ENCODE peak calls at places on chromosomes 1 and 21, in nine cellular contexts. A is CD8-positive, alpha-beta memory T cell; L is SJCRH30; U is effector memory CD4-positive, alpha-beta T cell; Z is HCT116; H is AG04450; J is GM23248; V is heart left ventricle; B is OCI-LY7. K is an unnamed sample. For H3K9me3, the result is how much of the 10 kb centered on the place peaks cover.

GRCh38 chr1:91765293-91765692 is 120.7 kb downstream of the TGFBR3 start:
- DNase-seq in A (no peak), L (no peak), U (no peak), Z (no peak), H (no peak), J (no peak), V (no peak), B (no peak), K (no peak)

GRCh38 chr21:33325222-33326067 is 675 bp downstream of the IFNAR1 start:
- DNase-seq in A (peak), L (peak), U (peak), Z (no peak), H (peak), J (peak), V (peak), B (peak), K (peak)

GRCh38 chr1:113275083-113275482 is 115.2 kb upstream of the MAGI3 start:
- DNase-seq in A (no peak), L (no peak), U (no peak), Z (no peak), H (no peak), J (no peak), V (no peak), B (no peak), K (no peak)

GRCh38 chr1:65178235-65178634 is 30.2 kb downstream of the AK4 start:
- DNase-seq in A (no peak), L (no peak), U (no peak), Z (no peak), H (no peak), J (no peak), V (no peak), B (no peak), K (peak)

GRCh38 chr1:41900611-41901444 is 17.9 kb downstream of the HIVEP3 start:
- DNase-seq in A (no peak), L (no peak), U (no peak), Z (no peak), H (no peak), J (peak), V (no peak), B (no peak), K (no peak)

GRCh38 chr1:222009105-222009730 is 267.3 kb upstream of the DUSP10 start:
- DNase-seq in A (peak), L (no peak), U (no peak), Z (no peak), H (no peak), J (peak), V (no peak), B (peak), K (no peak)

GRCh38 chr1:174049514-174049913 is 27.4 kb upstream of the RC3H1 start:
- DNase-seq in A (no peak), L (no peak), U (no peak), Z (no peak), H (no peak), J (no peak), V (no peak), B (no peak), K (no peak)

GRCh38 chr1:16409536-16410152 is 27.6 kb downstream of the SPATA21 start:
- DNase-seq in A (no peak), L (no peak), U (no peak), Z (no peak), H (no peak), J (no peak), V (no peak), B (no peak), K (no peak)

GRCh38 chr1:10701145-10701544 is 95.3 kb downstream of the CASZ1 start:
- DNase-seq in A (no peak), L (no peak), U (no peak), Z (no peak), H (no peak), J (no peak), V (no peak), B (no peak), K (no peak)
- H3K9me3 ChIP-seq in A (under half), L (under half), U (under half), Z (under half), H (under half), J (under half), V (under half), B (under half), K (under half)

GRCh38 chr21:37453350-37453749 is 86.8 kb downstream of the DYRK1A start:
- DNase-seq in A (no peak), L (no peak), U (no peak), Z (no peak), H (no peak), J (no peak), V (no peak), B (no peak), K (no peak)

GRCh38 chr21:37452222-37452621 is 85.6 kb downstream of the DYRK1A start:
- DNase-seq in A (no peak), L (peak), U (no peak), Z (no peak), H (peak), J (peak), V (peak), B (no peak), K (no peak)

GRCh38 chr21:37451446-37451845 is 84.9 kb downstream of the DYRK1A start:
- DNase-seq in A (no peak), L (no peak), U (no peak), Z (no peak), H (no peak), J (no peak), V (no peak), B (no peak), K (no peak)

GRCh38 chr21:37455504-37455911 is 88.9 kb downstream of the DYRK1A start:
- DNase-seq in A (no peak), L (no peak), U (no peak), Z (no peak), H (no peak), J (peak), V (no peak), B (no peak), K (no peak)

DNA sequence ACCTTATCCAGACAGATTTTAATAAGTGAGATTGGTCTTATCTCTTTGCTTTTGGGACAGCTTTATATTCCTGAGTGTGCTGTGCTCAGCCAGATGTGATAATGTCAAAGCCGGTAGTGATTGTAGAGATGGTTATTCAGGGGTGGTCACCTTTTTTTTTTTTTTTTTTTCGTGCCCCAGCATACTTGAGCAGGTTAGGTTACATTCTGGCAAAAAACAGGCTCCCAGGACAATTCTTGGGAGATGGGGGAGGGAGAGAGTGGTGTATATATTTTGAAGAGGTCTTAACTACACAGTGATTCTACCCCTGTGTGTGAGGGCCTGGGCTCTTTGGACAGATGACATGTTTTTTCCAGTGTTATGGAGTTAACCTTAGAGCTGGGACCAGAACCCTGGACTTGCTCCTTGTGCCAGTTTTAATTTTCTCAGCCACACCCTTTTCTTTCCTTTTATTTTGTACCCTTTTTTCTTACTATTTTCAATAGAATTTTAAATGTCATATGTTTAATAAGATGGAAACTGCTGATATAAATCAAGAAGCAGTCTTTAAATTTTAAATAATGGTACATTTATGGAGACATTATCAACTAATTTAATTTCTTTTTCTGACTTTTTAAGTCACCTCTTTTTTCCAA is 88.4 kb downstream of the DYRK1A start:
- DNase-seq in A (no peak), L (no peak), U (no peak), Z (no peak), H (no peak), J (no peak), V (no peak), B (no peak), K (no peak)
- H3K9me3 ChIP-seq in A (under half), L (under half), U (under half), Z (under half), H (under half), J (under half), V (under half), B (under half), K (under half)

DNA sequence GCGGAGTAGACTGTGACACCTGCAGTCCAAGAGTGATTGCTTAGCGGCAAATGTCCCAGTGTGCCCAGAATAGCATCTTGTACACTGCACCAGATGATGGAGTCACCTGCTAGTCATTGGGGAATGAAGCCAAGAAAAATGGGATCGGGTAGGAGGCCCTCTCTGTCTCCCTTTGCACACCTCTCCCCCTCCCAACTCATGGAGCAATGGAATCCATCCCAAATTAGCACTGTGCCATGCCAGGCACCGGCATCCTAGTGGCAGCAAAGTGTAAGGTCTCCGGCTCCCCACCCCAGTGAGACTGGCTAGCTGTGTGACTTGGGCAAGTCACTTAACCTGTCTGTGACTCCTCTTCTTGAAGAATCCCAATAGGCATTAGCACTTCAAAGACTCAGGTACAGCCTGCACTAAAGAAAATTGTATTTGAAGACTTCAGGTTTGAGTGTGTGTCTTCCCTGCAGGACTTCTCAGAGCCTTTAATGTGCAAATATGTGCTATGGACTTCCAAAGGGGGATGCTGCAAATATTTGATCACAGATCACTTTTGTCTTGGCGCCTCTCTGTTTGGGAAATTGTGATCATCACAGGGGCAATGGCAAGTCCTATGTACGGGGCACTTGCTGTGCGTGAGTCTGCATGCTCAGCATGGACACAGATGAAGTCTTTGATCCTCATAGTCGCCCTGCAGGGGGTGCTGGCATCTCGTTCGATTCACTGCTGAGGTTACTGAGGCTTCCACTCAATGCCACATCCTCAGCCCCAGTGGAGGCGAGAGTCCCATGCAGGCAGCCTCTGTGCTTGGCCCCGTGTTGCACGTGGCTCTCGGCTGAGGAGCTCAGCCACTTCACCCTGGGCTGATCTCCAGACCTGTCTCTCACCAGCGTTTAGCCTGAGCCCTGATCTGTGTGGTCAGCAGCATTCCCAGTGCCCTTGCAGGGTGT is 272.9 kb upstream of the C1orf174 start:
- DNase-seq in A (no peak), L (no peak), U (no peak), Z (peak), H (no peak), J (no peak), V (no peak), B (peak), K (peak)
- H3K9me3 ChIP-seq in A (under half), L (under half), U (under half), Z (under half), H (half or more), J (under half), V (under half), B (under half), K (under half)

GRCh38 chr1:175569117-175569743 is 174.2 kb downstream of the TNR start:
- DNase-seq in A (no peak), L (no peak), U (no peak), Z (no peak), H (no peak), J (no peak), V (no peak), B (no peak), K (no peak)

GRCh38 chr1:175564119-175564518 is 179.3 kb downstream of the TNR start:
- DNase-seq in A (no peak), L (no peak), U (no peak), Z (no peak), H (no peak), J (no peak), V (no peak), B (no peak), K (no peak)

GRCh38 chr1:175563556-175563955 is 179.8 kb downstream of the TNR start:
- DNase-seq in A (no peak), L (no peak), U (no peak), Z (no peak), H (no peak), J (no peak), V (no peak), B (no peak), K (no peak)

GRCh38 chr1:175564723-175565122 is 178.7 kb downstream of the TNR start:
- DNase-seq in A (no peak), L (no peak), U (no peak), Z (no peak), H (no peak), J (no peak), V (no peak), B (no peak), K (no peak)
- H3K9me3 ChIP-seq in A (under half), L (under half), U (under half), Z (under half), H (under half), J (under half), V (under half), B (under half), K (under half)

DNA sequence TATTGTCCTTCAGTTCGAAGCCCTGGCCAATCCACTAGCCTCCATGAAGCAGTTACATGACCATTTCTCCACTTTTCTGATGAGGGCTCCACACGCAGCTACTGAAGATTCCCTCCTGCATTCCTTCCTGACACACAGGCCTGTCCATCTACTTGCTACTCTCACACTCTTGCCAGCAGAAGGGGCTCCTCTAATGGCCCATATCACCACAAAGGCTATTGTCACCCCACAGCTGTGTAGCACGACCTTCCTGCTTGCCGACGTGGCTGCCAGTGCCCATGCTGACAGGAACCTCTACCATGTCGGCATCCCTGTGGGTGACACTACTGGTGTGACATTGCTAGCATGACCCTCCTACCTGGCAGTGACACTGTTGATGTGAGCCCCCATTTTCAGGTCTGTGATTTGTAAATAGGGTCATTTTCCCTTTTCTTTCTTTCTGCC is 1528.6 kb upstream of the TPTE start:
- DNase-seq in A (no peak), L (no peak), U (no peak), Z (no peak), H (no peak), J (no peak), V (no peak), B (no peak), K (no peak)
- H3K9me3 ChIP-seq in A (under half), L (under half), U (under half), Z (under half), H (under half), J (under half), V (under half), B (half or more), K (under half)

K was measured in WERI-Rb-1.